ENCODE peak calls at places on chromosomes 12 and 14, in six cellular contexts. H is T-helper 2 cell treated with Interferon-gamma antibody and Interleukin-4, amounts not matched to agents 5 μg/mL and 100 μg/mL, for 36 hours; W is activated CD4-positive, CD25-positive, alpha-beta regulatory T cell; T is NCI-H1105; Y is HFFc6; O is endodermal cell. Q is an unnamed sample.

GRCh38 chr12:49487605-49488004 is 51.2 kb upstream of the KCNH3 start:
- DNase-seq in T (no peak), H (no peak), O (no peak), W (no peak), Y (no peak), Q (no peak)

GRCh38 chr12:47120736-47121135 is 41.0 kb upstream of the AMIGO2 start:
- DNase-seq in W (no peak), T (no peak), Y (no peak), O (no peak), H (no peak), Q (no peak)

GRCh38 chr12:62660763-62661162 is 194.1 kb downstream of the MON2 start:
- DNase-seq in Y (peak), O (no peak), W (no peak), H (no peak), T (no peak), Q (peak)

GRCh38 chr12:80709811-80710726 is 2.6 kb downstream of the MYF6 start:
- DNase-seq in O (peak), Y (no peak), W (no peak), T (no peak), H (no peak), Q (no peak)

GRCh38 chr12:106276032-106276728 is 26.4 kb upstream of the TCP11L2 start:
- DNase-seq in H (no peak), O (no peak), T (no peak), W (no peak), Y (no peak), Q (no peak)

GRCh38 chr12:115872919-115873357 is 404.6 kb downstream of the MED13L start:
- DNase-seq in O (peak), T (peak), W (no peak), Y (no peak), H (no peak), Q (no peak)

GRCh38 chr14:101249676-101250036 is 311.6 kb upstream of the DIO3 start:
- DNase-seq in Y (no peak), T (no peak), W (no peak), H (no peak), O (peak), Q (no peak)

GRCh38 chr14:73492661-73493060 is 1.9 kb downstream of the RIOX1 start:
- DNase-seq in Y (no peak), O (no peak), T (no peak), H (no peak), W (no peak), Q (no peak)

GRCh38 chr12:123097521-123098084 is 53.3 kb downstream of the PITPNM2 start:
- DNase-seq in T (no peak), W (no peak), H (no peak), Y (no peak), O (no peak), Q (no peak)

GRCh38 chr12:20492251-20492728 is 124.0 kb downstream of the PDE3A start:
- DNase-seq in Y (peak), W (no peak), T (no peak), O (no peak), H (peak), Q (no peak)